ENCODE peak calls at places on chromosomes 2 and 18, in five cellular contexts. G, P, S, D and L are unnamed samples. For H3K4me1, the result is how much of the 10 kb centered on the place peaks cover.

GRCh38 chr2:236109061-236109460 is 59.1 kb downstream of the GBX2 start:
- ATAC-seq in P (no peak), S (no peak), G (no peak), D (no peak), L (no peak)

GRCh38 chr2:444937-445884 is 157.3 kb upstream of the ALKAL2 start:
- ATAC-seq in P (no peak), D (no peak), G (no peak), S (no peak), L (no peak)

GRCh38 chr2:150319632-150320555 is 167.6 kb downstream of the RND3 start:
- ATAC-seq in S (no peak), P (no peak), G (no peak), D (no peak), L (no peak)

GRCh38 chr18:79556829-79557585 is 122.6 kb upstream of the CTDP1 start:
- ATAC-seq in P (peak), G (peak), S (no peak), D (peak), L (no peak)

GRCh38 chr18:58242435-58242834 is 198.4 kb downstream of the NEDD4L start:
- ATAC-seq in S (no peak), P (no peak), D (no peak), G (no peak), L (no peak)

GRCh38 chr2:101850991-101851390 is 140.8 kb upstream of the IL1R2 start:
- ATAC-seq in S (no peak), P (no peak), G (no peak), D (no peak), L (no peak)

GRCh38 chr2:15601681-15602080 is 10.0 kb downstream of the DDX1 start:
- ATAC-seq in P (no peak), S (no peak), G (no peak), D (no peak), L (no peak)

GRCh38 chr2:225354281-225354774 is 45.2 kb upstream of the NYAP2 start:
- ATAC-seq in S (no peak), D (no peak), G (no peak), P (no peak), L (no peak)

GRCh38 chr2:37837576-37838335 is 87.3 kb upstream of the RMDN2 start:
- ATAC-seq in D (no peak), P (no peak), S (no peak), G (no peak), L (peak)

GRCh38 chr2:184067502-184067901 is 530.8 kb upstream of the ZNF804A start:
- ATAC-seq in P (no peak), G (no peak), S (peak), D (no peak), L (no peak)

GRCh38 chr2:201696151-201696659 is 2.2 kb downstream of the MPP4 start:
- ATAC-seq in D (no peak), P (no peak), S (no peak), G (peak), L (no peak)

GRCh38 chr18:3248062-3248669 is 565 bp downstream of the MYL12A start:
- ATAC-seq in P (peak), G (peak), D (no peak), S (no peak), L (peak)

GRCh38 chr2:134295441-134295840 is 41.6 kb downstream of the MGAT5 start:
- ATAC-seq in S (no peak), P (no peak), D (no peak), G (no peak), L (no peak)

GRCh38 chr2:28492276-28492675 is 3.6 kb upstream of the PLB1 start:
- ATAC-seq in S (no peak), P (no peak), D (no peak), G (no peak), L (no peak)

GRCh38 chr2:9703701-9704221 is 73.0 kb upstream of the YWHAQ start:
- ATAC-seq in D (peak), P (peak), G (peak), S (peak), L (peak)

GRCh38 chr2:100527420-100528015 is 35.3 kb upstream of the PDCL3 start:
- ATAC-seq in S (no peak), P (no peak), G (no peak), D (no peak), L (no peak)

GRCh38 chr2:237026981-237027711 is 58.5 kb upstream of the COPS8 start:
- ATAC-seq in G (peak), D (peak), P (peak), S (peak), L (peak)

GRCh38 chr2:159804941-159805340 is 6.9 kb upstream of the CD302 start:
- ATAC-seq in P (no peak), D (no peak), G (no peak), S (no peak), L (no peak)
- H3K4me1 ChIP-seq in P (under half), D (under half), G (under half), S (under half), L (under half)

GRCh38 chr18:9741821-9742541 is 33.9 kb downstream of the RAB31 start:
- ATAC-seq in S (no peak), D (peak), P (peak), G (peak), L (peak)
- H3K27ac ChIP-seq in S (no peak), D (no peak), P (peak), G (peak), L (peak)

DNA sequence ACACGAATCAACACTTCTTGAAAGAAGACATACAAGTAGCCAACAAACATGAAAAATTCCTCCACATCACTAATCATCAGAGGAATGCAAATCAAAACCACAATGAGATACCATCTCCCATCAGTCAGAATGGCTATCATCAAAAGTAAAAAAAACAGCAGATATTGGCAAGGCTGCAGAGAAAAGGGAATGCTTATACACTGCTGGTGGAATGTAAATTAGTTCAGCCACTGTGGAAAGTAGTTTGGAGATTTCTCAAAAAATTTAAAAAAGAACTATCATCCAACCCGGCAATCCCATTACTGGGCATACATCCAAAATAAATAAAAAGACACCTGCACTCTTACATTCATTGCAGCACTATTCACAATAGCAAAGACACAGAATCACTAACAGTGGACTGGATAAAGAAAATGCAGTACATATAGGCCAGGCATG is 78.7 kb downstream of the GRB14 start:
- ATAC-seq in P (no peak), S (no peak), G (peak), D (no peak), L (no peak)
- TF ChIP-seq EP300 in P (no peak), S (no peak), G (no peak), D (no peak), L (no peak)

GRCh38 chr2:54572636-54573531 is 116.8 kb downstream of the SPTBN1 start:
- ATAC-seq in S (peak), G (peak), P (peak), D (peak), L (no peak)
- H3K4me1 ChIP-seq in S (half or more), G (half or more), P (half or more), D (half or more), L (under half)

GRCh38 chr18:48263913-48264506 is 145.2 kb downstream of the ZBTB7C start:
- ATAC-seq in G (no peak), S (no peak), P (no peak), D (no peak), L (no peak)
- H3K27ac ChIP-seq in G (no peak), S (no peak), P (no peak), D (no peak), L (no peak)

DNA sequence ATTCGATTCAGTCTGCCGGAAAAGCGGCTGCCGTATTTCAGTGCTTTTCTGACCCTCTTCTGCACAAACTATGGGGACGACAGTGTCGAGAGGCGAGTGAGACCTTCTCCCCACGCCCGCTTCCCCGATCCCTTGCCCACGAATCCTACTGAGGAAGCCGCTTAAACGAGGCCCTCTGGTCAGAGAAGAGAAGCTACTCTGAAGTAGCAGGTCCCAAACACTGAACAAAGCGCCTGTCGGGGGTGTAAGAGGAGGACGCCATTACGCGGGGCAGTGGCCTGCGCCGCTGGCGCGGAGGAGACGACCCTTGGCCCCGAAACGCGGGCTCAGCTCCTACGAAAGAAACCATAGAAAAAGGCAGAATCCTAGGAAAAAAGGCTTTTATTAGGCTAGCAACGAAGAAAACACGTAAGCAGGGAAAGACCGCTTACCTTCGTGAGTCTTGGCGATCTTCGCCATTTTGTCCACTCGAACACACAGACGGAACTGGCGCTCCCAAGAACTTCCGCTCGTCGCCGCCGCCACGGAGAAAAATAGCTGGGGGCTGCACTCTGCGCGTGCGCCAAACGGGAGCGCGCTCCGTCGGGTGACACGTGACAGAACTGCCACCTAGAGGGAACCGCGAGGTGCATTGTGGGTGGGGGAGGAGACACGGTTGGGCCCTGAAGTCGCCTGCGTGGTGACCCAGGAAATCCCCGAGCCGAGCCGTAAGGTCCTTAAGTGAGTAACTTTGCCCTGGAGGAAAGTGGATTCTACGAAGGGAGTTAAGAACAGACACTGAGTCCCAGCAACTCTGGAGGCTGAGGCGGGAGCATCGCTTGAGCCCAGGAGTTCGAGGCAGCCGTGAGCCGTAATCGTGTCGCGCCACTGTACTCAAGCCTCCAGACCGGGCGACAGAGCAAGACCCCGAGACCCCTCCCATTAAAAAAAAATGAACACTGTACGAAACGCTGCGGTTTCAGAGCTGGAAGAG is at the start of gene SF3B1:
- ATAC-seq in S (peak), P (peak), D (peak), G (peak), L (peak)
- TF ChIP-seq EP300 in S (peak), P (peak), D (peak), G (no peak), L (no peak)

GRCh38 chr18:12076424-12077140 is 17.1 kb upstream of the ANKRD62 start:
- ATAC-seq in G (peak), S (peak), P (peak), D (peak), L (peak)
- H3K4me1 ChIP-seq in G (under half), S (under half), P (under half), D (under half), L (under half)

DNA sequence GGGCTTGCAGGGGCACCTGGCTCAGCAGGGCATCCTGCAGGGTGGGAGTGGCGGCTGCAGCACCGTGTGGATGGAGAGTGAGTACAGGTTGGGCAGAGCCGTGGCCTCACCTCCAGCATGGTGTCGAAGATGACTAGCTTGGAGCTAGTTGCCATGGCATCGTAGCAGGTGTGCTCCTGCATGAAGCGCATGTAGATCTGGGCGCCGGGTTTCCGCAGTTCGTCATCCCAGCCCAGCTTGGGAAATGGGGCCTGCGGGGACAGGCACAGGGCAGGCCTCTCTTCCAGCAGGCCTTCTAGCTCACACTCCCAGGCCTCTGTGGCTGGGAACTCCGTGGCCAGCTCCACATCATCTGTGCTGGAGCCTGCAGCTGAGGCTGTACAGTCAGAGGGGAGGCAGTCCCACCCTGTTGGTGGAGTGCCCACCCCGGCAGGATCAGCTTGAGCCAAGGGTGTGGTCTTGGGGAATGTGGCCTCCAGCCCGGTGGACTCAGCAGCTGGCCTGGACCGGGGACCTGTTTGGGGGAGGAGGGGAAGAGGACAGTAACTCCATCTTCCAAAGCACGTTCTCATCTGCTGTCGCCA is 1.6 kb downstream of the PRKAG3 start:
- ATAC-seq in D (peak), P (peak), S (no peak), G (no peak), L (peak)
- H3K27ac ChIP-seq in D (no peak), P (no peak), S (no peak), G (no peak), L (no peak)